ENCODE peak calls at places on chromosomes 5 and 9, in ten cellular contexts. P, D, T, Z, L, R, I, J, B and Y are unnamed samples.

GRCh38 chr5:573976-574375 is 38.2 kb upstream of the CEP72 start:
- DNase-seq in I (no peak), J (no peak), L (no peak), P (peak), B (no peak), D (no peak), T (no peak), R (no peak), Z (no peak), Y (no peak)

GRCh38 chr5:37888476-37888875 is 48.6 kb upstream of the GDNF start:
- DNase-seq in D (no peak), R (no peak), P (no peak), Z (peak), J (no peak), B (no peak), T (no peak), L (no peak), I (no peak), Y (no peak)

GRCh38 chr5:93302711-93303110 is 278.3 kb downstream of the NR2F1-AS1 start:
- DNase-seq in P (no peak), L (no peak), R (no peak), J (no peak), T (no peak), Z (no peak), I (no peak), D (no peak), B (no peak), Y (no peak)

GRCh38 chr5:78540335-78541057 is 108.1 kb downstream of the LHFPL2 start:
- DNase-seq in T (no peak), L (no peak), J (no peak), R (no peak), B (peak), P (no peak), D (no peak), Z (no peak), I (no peak), Y (no peak)

GRCh38 chr5:8081179-8081578 is 212.2 kb downstream of the MTRR start:
- DNase-seq in P (no peak), L (no peak), T (no peak), J (no peak), D (no peak), I (peak), R (no peak), Z (no peak), B (no peak), Y (peak)

GRCh38 chr9:1083325-1083913 is 33.3 kb downstream of the DMRT2 start:
- DNase-seq in L (no peak), D (peak), J (no peak), I (no peak), R (no peak), T (no peak), Z (peak), B (peak), P (no peak), Y (no peak)

GRCh38 chr5:67235399-67236110 is 39.0 kb upstream of the CD180 start:
- DNase-seq in R (peak), D (no peak), L (no peak), I (no peak), B (no peak), Z (no peak), P (no peak), T (no peak), J (no peak), Y (no peak)

GRCh38 chr9:83220737-83221136 is 157.8 kb upstream of the RASEF start:
- DNase-seq in Z (peak), T (no peak), D (no peak), J (no peak), I (no peak), R (peak), L (no peak), P (no peak), B (no peak), Y (no peak)

GRCh38 chr9:22055090-22055489 is 46.0 kb upstream of the CDKN2B start:
- DNase-seq in D (no peak), B (no peak), L (no peak), R (no peak), Z (no peak), T (no peak), I (no peak), J (no peak), P (no peak), Y (no peak)

GRCh38 chr5:169631360-169631759 is 5.7 kb upstream of the DOCK2 start:
- DNase-seq in L (no peak), B (no peak), J (no peak), I (no peak), D (no peak), R (no peak), P (no peak), Z (peak), T (no peak), Y (no peak)

GRCh38 chr9:35811364-35812024 is 568 bp downstream of the SPAG8 start:
- DNase-seq in L (no peak), I (no peak), B (no peak), T (no peak), Z (no peak), D (no peak), P (no peak), R (no peak), J (no peak), Y (no peak)

GRCh38 chr5:80620206-80620605 is 34.2 kb upstream of the MSH3 start:
- DNase-seq in B (no peak), P (no peak), J (no peak), L (no peak), Z (peak), T (no peak), R (no peak), D (no peak), I (no peak), Y (no peak)

GRCh38 chr5:36442796-36443195 is 141.1 kb upstream of the RANBP3L start:
- DNase-seq in L (no peak), T (no peak), I (no peak), Z (no peak), R (peak), P (no peak), B (no peak), J (no peak), D (no peak), Y (no peak)

GRCh38 chr5:134813407-134813806 is 32.4 kb upstream of the C5orf24 start:
- DNase-seq in D (no peak), B (no peak), R (no peak), J (peak), P (no peak), Z (no peak), L (no peak), I (peak), T (no peak), Y (no peak)

GRCh38 chr5:9932770-9933169 is 302.6 kb upstream of the TAS2R1 start:
- DNase-seq in I (no peak), R (no peak), P (no peak), Z (peak), J (no peak), L (no peak), D (peak), B (no peak), T (no peak), Y (no peak)

GRCh38 chr5:19531374-19531952 is 456.5 kb downstream of the CDH18 start:
- DNase-seq in L (no peak), B (no peak), I (no peak), Z (no peak), T (peak), D (no peak), J (no peak), P (no peak), R (peak), Y (no peak)

GRCh38 chr9:133454943-133455673 is 4.7 kb upstream of the CACFD1 start:
- DNase-seq in I (no peak), Z (no peak), P (no peak), T (no peak), L (no peak), J (no peak), D (no peak), R (no peak), B (no peak), Y (no peak)

GRCh38 chr9:6680797-6681146 is 35.2 kb upstream of the GLDC start:
- DNase-seq in D (no peak), L (peak), B (no peak), J (peak), Z (peak), R (peak), T (no peak), P (no peak), I (peak), Y (no peak)

GRCh38 chr9:98216391-98216790 is 24.0 kb upstream of the CORO2A start:
- DNase-seq in T (no peak), L (no peak), R (no peak), J (no peak), I (no peak), B (no peak), Z (no peak), P (no peak), D (no peak), Y (no peak)

GRCh38 chr9:69526699-69527098 is 145.5 kb downstream of the APBA1 start:
- DNase-seq in P (no peak), I (no peak), J (no peak), T (no peak), R (no peak), L (no peak), D (no peak), Z (no peak), B (no peak), Y (no peak)

GRCh38 chr5:168291961-168292782 is 727 bp downstream of the WWC1 start:
- DNase-seq in T (no peak), I (no peak), L (no peak), J (peak), P (no peak), Z (peak), R (peak), D (peak), B (no peak), Y (no peak)

GRCh38 chr9:130239741-130240241 is 25.8 kb upstream of the HMCN2 start:
- DNase-seq in T (no peak), Z (no peak), R (no peak), I (no peak), L (peak), P (no peak), D (no peak), B (no peak), J (peak), Y (no peak)

GRCh38 chr9:112380102-112380581 is at the start of gene HSDL2:
- DNase-seq in D (no peak), Z (no peak), I (peak), J (no peak), T (no peak), R (no peak), L (peak), B (no peak), P (no peak), Y (no peak)

GRCh38 chr5:173290477-173291131 is 37.6 kb downstream of the STC2 start:
- DNase-seq in Z (no peak), J (no peak), B (peak), R (no peak), L (no peak), T (no peak), D (no peak), I (no peak), P (no peak), Y (no peak)

GRCh38 chr5:150614651-150615040 is 25.8 kb upstream of the SYNPO start:
- DNase-seq in R (no peak), B (no peak), D (no peak), T (no peak), Z (no peak), P (no peak), J (no peak), I (no peak), L (no peak), Y (no peak)

GRCh38 chr5:143569722-143570567 is 166.5 kb upstream of the NR3C1 start:
- DNase-seq in P (no peak), L (no peak), I (no peak), T (no peak), R (no peak), Z (no peak), B (no peak), D (peak), J (no peak), Y (no peak)